ENCODE peak calls at places on chromosome 11, in five cellular contexts. S is IMR-90, Z is SK-N-SH, N is HepG2, K is GM12878. C is an unnamed sample.
A peak's percentile ranks its signal among the peaks of the same experiment; 100 is the strongest.

GRCh38 chr11:12531020-12531419 is 143.2 kb upstream of the TEAD1 start:
- DNase-seq in S (no peak), Z (peak; percentile 34), N (no peak), K (no peak), C (no peak)

GRCh38 chr11:28739489-28740280 is 631.5 kb downstream of the METTL15 start:
- DNase-seq in S (no peak), Z (no peak), N (no peak), K (no peak), C (no peak)

GRCh38 chr11:28696591-28696990 is 588.4 kb downstream of the METTL15 start:
- DNase-seq in S (peak; percentile 10), Z (no peak), N (no peak), K (no peak), C (no peak)

GRCh38 chr11:282171-282570 is 4.0 kb downstream of the NLRP6 start:
- DNase-seq in S (no peak), Z (peak; percentile 25), N (no peak), K (no peak), C (no peak)

GRCh38 chr11:118283756-118284350 is 19.8 kb upstream of the MPZL2 start:
- DNase-seq in S (no peak), Z (no peak), N (no peak), K (no peak), C (no peak)

GRCh38 chr11:34266987-34267386 is 90.8 kb downstream of the ABTB2 start:
- DNase-seq in S (no peak), Z (no peak), N (no peak), K (no peak), C (no peak)

GRCh38 chr11:48020092-48020755 is 39.9 kb downstream of the PTPRJ start:
- DNase-seq in S (no peak), Z (no peak), N (no peak), K (peak; percentile 66), C (no peak)

GRCh38 chr11:71249301-71249700 is 3.1 kb downstream of the SHANK2 start:
- DNase-seq in S (no peak), Z (peak; percentile 12), N (no peak), K (no peak), C (no peak)

GRCh38 chr11:18720811-18721575 is 5.0 kb downstream of the IGSF22 start:
- DNase-seq in S (peak; percentile 43), Z (peak; percentile 89), N (no peak), K (no peak), C (peak; percentile 52)

GRCh38 chr11:67160872-67161783 is 42.1 kb downstream of the KDM2A start:
- DNase-seq in S (peak; percentile 74), Z (no peak), N (no peak), K (no peak), C (peak; percentile 6)

GRCh38 chr11:134452849-134453177 is 40.8 kb upstream of the B3GAT1 start:
- DNase-seq in S (no peak), Z (no peak), N (no peak), K (no peak), C (no peak)

GRCh38 chr11:105469931-105470330 is 139.9 kb upstream of the GRIA4 start:
- DNase-seq in S (no peak), Z (no peak), N (no peak), K (no peak), C (no peak)

GRCh38 chr11:14369598-14369997 is 10.6 kb upstream of the RRAS2 start:
- DNase-seq in S (no peak), Z (no peak), N (no peak), K (no peak), C (no peak)

GRCh38 chr11:69352181-69352580 is 58.2 kb downstream of the MYEOV start:
- DNase-seq in S (no peak), Z (no peak), N (no peak), K (no peak), C (no peak)

GRCh38 chr11:12516387-12517110 is 139.2 kb downstream of the PARVA start:
- DNase-seq in S (no peak), Z (no peak), N (no peak), K (no peak), C (no peak)

GRCh38 chr11:59158206-59159068 is 13.5 kb upstream of the DTX4 start:
- DNase-seq in S (peak; percentile 75), Z (peak; percentile 66), N (peak; percentile 56), K (no peak), C (peak; percentile 77)

GRCh38 chr11:64911142-64911541 is 5.9 kb downstream of the ATG2A start:
- DNase-seq in S (no peak), Z (no peak), N (no peak), K (no peak), C (no peak)

GRCh38 chr11:121418625-121419114 is 33.4 kb upstream of the SORL1 start:
- DNase-seq in S (no peak), Z (no peak), N (no peak), K (no peak), C (no peak)

GRCh38 chr11:70758206-70758605 is 359.9 kb downstream of the CTTN start:
- DNase-seq in S (no peak), Z (no peak), N (no peak), K (no peak), C (no peak)

GRCh38 chr11:127493330-127493729 is 492.8 kb upstream of the KIRREL3 start:
- DNase-seq in S (peak; percentile 19), Z (peak; percentile 34), N (no peak), K (no peak), C (peak; percentile 1)

GRCh38 chr11:121464352-121464946 is 11.7 kb upstream of the SORL1-AS1 start:
- DNase-seq in S (peak; percentile 94), Z (peak; percentile 78), N (peak; percentile 15), K (no peak), C (peak; percentile 16)

GRCh38 chr11:106156290-106156937 is 79.0 kb downstream of the AASDHPPT start:
- DNase-seq in S (peak; percentile 83), Z (peak; percentile 27), N (peak; percentile 15), K (peak; percentile 12), C (peak; percentile 35)

DNA sequence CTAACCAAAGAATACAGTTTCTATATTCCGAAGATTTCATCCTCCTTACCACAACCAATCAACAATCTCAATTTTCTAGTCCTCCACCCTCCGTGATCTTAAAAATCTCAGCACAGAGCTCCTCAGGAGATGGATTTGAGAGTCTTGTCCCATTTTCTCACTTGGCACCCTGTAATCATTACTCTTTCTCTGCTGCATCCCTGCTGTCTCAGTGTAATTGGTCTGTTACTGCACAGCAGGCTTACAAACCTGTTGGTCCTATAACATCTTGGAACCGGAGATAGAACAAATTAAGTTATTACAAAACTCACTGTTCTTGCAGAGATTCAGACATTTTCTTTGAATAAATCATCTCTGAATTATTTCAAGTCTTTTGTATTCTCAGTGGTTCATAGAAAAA is 1227.2 kb downstream of the JRKL start:
- DNase-seq in S (no peak), Z (no peak), N (no peak), K (no peak), C (no peak)
- TF ChIP-seq MXI1 in S (no peak), Z (no peak), N (no peak), K (no peak), C (no peak)

DNA sequence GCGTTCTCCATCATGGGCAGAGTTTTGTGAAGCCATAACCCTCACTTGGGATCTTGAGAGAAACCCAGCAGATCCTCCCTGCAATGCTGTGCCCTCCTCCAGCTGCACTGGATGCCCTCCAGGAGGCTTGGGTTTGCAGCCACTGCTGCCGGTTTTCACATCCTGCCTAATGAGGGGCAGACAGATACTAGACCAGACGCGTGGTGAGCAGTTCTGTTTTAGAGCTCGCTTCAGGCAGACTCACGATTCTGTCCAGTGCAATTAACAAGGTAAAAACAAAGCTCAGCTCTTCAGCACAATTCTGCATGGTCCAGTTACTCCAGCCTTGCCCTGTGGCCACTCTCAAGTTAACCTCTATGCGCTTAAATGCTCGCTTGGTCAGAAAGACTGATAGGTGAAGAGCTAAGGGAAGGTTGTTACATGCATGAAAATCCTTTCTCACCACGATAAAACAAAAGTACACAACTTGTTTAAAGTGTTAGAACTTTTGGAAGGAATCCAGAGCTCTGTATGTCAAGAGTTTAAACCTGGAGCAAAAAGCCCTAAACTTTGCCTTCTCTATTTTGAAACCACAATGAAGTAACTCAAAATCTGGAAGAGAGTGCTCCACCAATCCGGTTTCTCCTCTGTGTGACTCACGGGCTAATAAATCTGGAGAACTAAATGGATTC is 292.3 kb upstream of the FAT3 start:
- DNase-seq in S (no peak), Z (peak; percentile 48), N (no peak), K (no peak), C (no peak)
- TF ChIP-seq MXI1 in S (no peak), Z (peak; percentile 37), N (no peak), K (no peak), C (no peak)

DNA sequence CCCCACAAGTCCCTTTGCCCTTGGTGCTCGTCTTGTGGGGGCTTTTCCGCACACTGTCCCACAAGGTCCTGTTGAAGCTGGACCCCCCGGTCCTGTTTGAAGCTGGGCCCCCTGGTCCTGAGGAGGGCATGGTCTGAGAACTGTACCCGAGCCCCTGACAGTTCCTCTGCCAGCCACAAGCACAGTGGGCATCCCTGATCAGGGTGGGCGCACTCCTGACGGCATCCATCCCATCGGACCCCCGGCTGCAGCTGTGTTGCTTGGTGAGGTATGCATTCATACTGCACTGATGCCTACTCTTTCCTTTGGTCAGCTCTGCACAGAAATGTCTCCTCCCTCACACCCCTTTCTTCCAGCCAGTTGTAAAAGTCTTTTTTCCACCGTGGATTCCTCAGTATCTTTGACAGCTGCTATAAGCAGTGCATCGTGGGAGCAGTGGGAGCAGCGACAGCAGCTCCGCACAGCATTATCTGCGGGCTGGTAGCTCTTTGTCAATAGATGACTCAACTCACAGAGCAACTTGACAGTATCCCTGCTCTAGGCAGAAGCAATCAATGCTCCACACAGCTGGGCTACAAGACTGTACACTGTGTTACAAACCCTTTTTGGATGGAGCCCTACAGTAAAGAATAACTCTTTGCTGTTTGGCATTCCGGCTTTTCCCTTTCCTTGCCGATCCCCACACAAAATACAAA is 1030.8 kb upstream of the CCDC90B start:
- DNase-seq in S (peak; percentile 30), Z (no peak), N (no peak), K (no peak), C (no peak)
- TF ChIP-seq MXI1 in S (no peak), Z (no peak), N (no peak), K (no peak), C (no peak)

GRCh38 chr11:44737222-44737621 is 10.5 kb downstream of the TSPAN18 start:
- DNase-seq in S (no peak), Z (no peak), N (no peak), K (no peak), C (no peak)

GRCh38 chr11:44741976-44742375 is 15.2 kb downstream of the TSPAN18 start:
- DNase-seq in S (no peak), Z (no peak), N (no peak), K (no peak), C (no peak)

GRCh38 chr11:44737686-44738085 is 10.9 kb downstream of the TSPAN18 start:
- DNase-seq in S (no peak), Z (no peak), N (no peak), K (no peak), C (no peak)

GRCh38 chr11:44740967-44741366 is 14.2 kb downstream of the TSPAN18 start:
- DNase-seq in S (no peak), Z (no peak), N (no peak), K (no peak), C (no peak)

GRCh38 chr11:44738791-44739190 is 12.0 kb downstream of the TSPAN18 start:
- DNase-seq in S (no peak), Z (no peak), N (no peak), K (no peak), C (no peak)
- TF ChIP-seq MXI1 in S (no peak), Z (no peak), N (no peak), K (no peak), C (no peak)

DNA sequence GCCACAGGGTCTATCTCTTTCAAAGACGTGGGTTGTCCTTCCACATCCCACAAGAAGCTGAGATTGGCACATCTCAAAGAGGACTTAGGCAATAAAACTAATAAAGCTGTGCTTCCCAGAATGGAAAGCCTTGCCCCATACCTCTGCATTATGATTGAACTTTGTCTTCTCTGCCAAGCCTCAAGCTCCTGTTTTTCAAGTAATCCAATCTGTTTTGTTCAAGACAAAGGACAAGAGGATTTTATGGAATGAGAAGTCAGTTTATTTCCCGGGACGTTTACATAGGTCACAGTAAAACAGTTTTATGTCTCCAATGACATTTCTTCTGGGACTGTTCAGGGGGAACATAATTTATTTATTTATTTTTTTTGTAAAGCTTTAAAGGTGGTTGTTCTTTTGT is 108.4 kb downstream of the GALNT18 start:
- DNase-seq in S (no peak), Z (no peak), N (no peak), K (no peak), C (no peak)
- TF ChIP-seq MXI1 in S (no peak), Z (no peak), N (no peak), K (no peak), C (no peak)

C was measured in K562.